ENCODE peak calls at places on chromosomes 2 and 18, in nine cellular contexts. W is psoas muscle, U is hepatocyte, C is uterus, Q is coronary artery, Y is GM12878, X is foreskin keratinocyte, H is right atrium auricular region, T is A549. P is an unnamed sample.

GRCh38 chr2:1972428-1972827 is 228.1 kb upstream of the PXDN start:
- DNase-seq in C (no peak), X (peak), W (no peak), H (no peak), Y (no peak), U (peak), Q (no peak), T (no peak), P (peak)

GRCh38 chr2:37917281-37918228 is 7.5 kb upstream of the RMDN2 start:
- DNase-seq in H (no peak), U (no peak), C (no peak), Y (no peak), T (no peak), X (no peak), Q (no peak), W (no peak), P (no peak)

GRCh38 chr18:48486762-48487161 is 52.1 kb upstream of the CTIF start:
- DNase-seq in T (no peak), H (no peak), Y (no peak), Q (no peak), W (no peak), X (no peak), U (peak), C (no peak), P (no peak)

GRCh38 chr18:37299471-37300304 is 265.9 kb downstream of the CELF4 start:
- DNase-seq in H (peak), U (peak), T (peak), Y (peak), W (peak), Q (peak), C (peak), X (peak), P (peak)

GRCh38 chr2:190572251-190572650 is 37.7 kb upstream of the NEMP2 start:
- DNase-seq in H (no peak), U (no peak), T (no peak), Y (no peak), W (no peak), Q (no peak), X (peak), C (no peak), P (peak)

GRCh38 chr2:219125225-219125885 is 35.3 kb downstream of the NHEJ1 start:
- DNase-seq in U (peak), Q (no peak), X (peak), H (peak), W (peak), T (peak), C (peak), Y (no peak), P (peak)

GRCh38 chr2:148039783-148040182 is 18.9 kb downstream of the MBD5 start:
- DNase-seq in H (no peak), W (no peak), Y (no peak), T (no peak), Q (no peak), X (no peak), U (no peak), C (no peak), P (no peak)

GRCh38 chr2:19759880-19760279 is 141.9 kb downstream of the TTC32 start:
- DNase-seq in C (no peak), H (no peak), X (no peak), T (no peak), Q (no peak), W (no peak), Y (no peak), U (no peak), P (no peak)

GRCh38 chr2:54520687-54521086 is 64.6 kb downstream of the SPTBN1 start:
- DNase-seq in W (no peak), H (no peak), T (no peak), Y (no peak), U (no peak), C (no peak), Q (no peak), X (peak), P (peak)

GRCh38 chr2:88751770-88752169 is 60.3 kb downstream of the RPIA start:
- DNase-seq in Y (no peak), X (no peak), T (no peak), H (no peak), C (no peak), Q (no peak), U (no peak), W (no peak), P (no peak)

GRCh38 chr2:61882850-61883249 is 5.6 kb downstream of the CCT4 start:
- DNase-seq in W (no peak), X (no peak), C (no peak), Q (no peak), U (no peak), Y (no peak), T (no peak), H (no peak), P (no peak)

GRCh38 chr2:84435331-84436081 is 23.6 kb downstream of the SUCLG1 start:
- DNase-seq in W (no peak), Q (no peak), U (peak), Y (no peak), X (no peak), T (no peak), H (no peak), C (no peak), P (no peak)

GRCh38 chr2:217162533-217162932 is 302.7 kb upstream of the TNP1 start:
- DNase-seq in Q (no peak), T (no peak), Y (no peak), U (peak), W (no peak), H (no peak), X (peak), C (no peak), P (peak)

GRCh38 chr2:39597309-39597708 is 68.4 kb upstream of the TMEM178A start:
- DNase-seq in C (no peak), H (no peak), Y (no peak), U (no peak), T (no peak), Q (no peak), X (no peak), W (no peak), P (no peak)

GRCh38 chr2:88321614-88322248 is 130.8 kb downstream of the FOXI3 start:
- DNase-seq in W (no peak), Y (no peak), C (no peak), Q (no peak), X (no peak), H (no peak), U (peak), T (no peak), P (no peak)

GRCh38 chr2:143928184-143928583 is 591.7 kb downstream of the ZEB2 start:
- DNase-seq in T (no peak), Y (no peak), U (no peak), W (no peak), C (no peak), X (no peak), Q (no peak), H (no peak), P (no peak)

GRCh38 chr2:126761981-126762878 is 106.3 kb downstream of the GYPC start:
- DNase-seq in Q (peak), U (no peak), X (no peak), C (no peak), H (peak), W (no peak), T (no peak), Y (no peak), P (no peak)

GRCh38 chr2:151238527-151239487 is 22.9 kb downstream of the RBM43 start:
- DNase-seq in W (peak), X (peak), Y (peak), Q (no peak), H (peak), U (peak), C (peak), T (peak), P (peak)

GRCh38 chr2:23324281-23324680 is 60.7 kb upstream of the KLHL29 start:
- DNase-seq in T (no peak), W (no peak), U (no peak), Q (no peak), C (no peak), X (no peak), H (no peak), Y (no peak), P (no peak)

GRCh38 chr2:23327897-23328296 is 57.1 kb upstream of the KLHL29 start:
- DNase-seq in U (no peak), X (no peak), T (no peak), C (no peak), H (no peak), Y (no peak), Q (no peak), W (no peak), P (no peak)

GRCh38 chr2:23326322-23326721 is 58.7 kb upstream of the KLHL29 start:
- DNase-seq in C (no peak), U (no peak), X (no peak), H (no peak), W (no peak), Y (no peak), T (no peak), Q (no peak), P (no peak)

GRCh38 chr2:23335550-23335949 is 49.4 kb upstream of the KLHL29 start:
- DNase-seq in T (no peak), H (no peak), U (no peak), Y (no peak), W (no peak), X (no peak), C (no peak), Q (no peak), P (no peak)

DNA sequence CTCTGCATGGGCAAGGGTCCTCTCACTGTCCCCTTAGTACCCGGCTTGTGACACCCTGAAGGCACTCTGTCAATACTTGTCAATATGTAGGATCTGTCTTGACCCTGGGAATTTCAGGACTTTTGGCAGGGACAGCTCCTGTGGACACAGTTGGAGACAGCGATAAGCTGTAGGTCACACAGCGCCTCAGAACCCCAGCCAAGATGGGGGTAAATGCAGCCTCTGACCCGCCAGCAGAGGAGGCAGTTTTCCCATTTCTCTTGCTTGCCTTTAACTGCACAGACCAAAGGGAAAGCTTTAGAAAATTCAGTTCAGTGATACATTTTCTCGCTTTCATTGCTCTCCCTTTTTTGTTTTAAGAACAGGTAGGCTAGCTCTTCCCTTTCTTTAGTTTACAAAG is 54.8 kb upstream of the KLHL29 start:
- DNase-seq in Q (no peak), H (no peak), T (peak), W (no peak), C (no peak), Y (no peak), U (peak), X (no peak), P (peak)
- TF ChIP-seq CTCF in Q (no peak), H (no peak), T (peak), W (no peak), C (no peak), Y (peak), U (peak), X (peak), P (no peak)

DNA sequence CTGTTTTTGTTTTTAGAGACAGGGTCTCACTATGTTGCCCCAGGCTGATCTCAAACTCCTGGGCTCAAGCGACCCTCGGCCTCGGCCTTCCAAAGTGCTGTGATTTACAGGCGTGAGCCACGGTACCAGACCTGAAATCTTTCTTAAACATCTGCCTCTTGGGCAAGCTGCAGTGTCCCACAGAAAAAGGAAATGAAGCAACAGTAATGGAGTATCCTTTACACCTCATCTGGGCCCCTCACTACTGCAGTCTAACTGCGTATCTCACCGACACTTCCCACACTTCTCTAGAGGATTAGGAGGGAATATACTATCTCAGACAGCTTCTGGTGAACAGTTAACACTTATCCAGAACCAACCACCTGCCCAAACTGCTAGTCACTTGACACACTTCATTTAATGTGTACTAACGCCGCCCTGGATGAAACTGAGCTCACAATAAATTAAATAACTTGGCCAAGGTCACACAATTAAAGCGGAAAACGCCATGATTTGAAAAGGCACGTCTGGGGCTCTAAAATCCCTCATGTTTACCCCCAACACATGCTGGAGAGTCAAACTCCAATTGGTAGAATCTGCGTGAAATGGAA is 1.0 kb downstream of the COX7A2L start:
- DNase-seq in T (no peak), Y (no peak), Q (no peak), W (no peak), X (no peak), H (no peak), U (peak), C (no peak), P (no peak)
- H3K27ac ChIP-seq in T (peak), Y (peak), Q (no peak), W (peak), X (peak), H (peak), U (peak), C (peak), P (peak)

DNA sequence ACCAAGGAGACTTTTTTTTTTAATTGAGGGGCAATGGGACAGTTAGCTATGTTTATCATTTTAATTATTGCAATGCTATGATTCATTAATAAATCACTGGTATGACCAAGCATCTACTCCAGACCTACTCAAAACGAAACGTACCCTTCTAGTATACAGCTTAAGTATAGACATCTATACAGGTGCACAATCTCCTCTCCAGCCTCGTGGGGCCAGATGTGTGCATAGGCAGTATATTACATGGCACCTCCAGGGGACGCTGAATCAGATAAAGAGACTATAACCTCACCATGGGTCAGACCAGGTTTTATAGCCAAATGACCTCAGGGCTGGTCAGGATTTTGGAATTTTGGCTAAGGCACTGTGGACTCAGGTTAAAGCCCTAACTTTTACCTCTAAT is 86.6 kb downstream of the SS18 start:
- DNase-seq in C (no peak), W (no peak), U (no peak), Y (no peak), H (no peak), X (no peak), T (no peak), Q (no peak), P (no peak)
- TF ChIP-seq CTCF in C (no peak), W (no peak), U (no peak), Y (no peak), H (no peak), X (no peak), T (no peak), Q (no peak), P (no peak)

GRCh38 chr2:238947920-238948710 is 100.2 kb downstream of the TWIST2 start:
- DNase-seq in Q (peak), T (peak), Y (no peak), H (peak), C (peak), W (peak), U (no peak), X (peak), P (peak)

GRCh38 chr2:238947243-238947760 is 99.4 kb downstream of the TWIST2 start:
- DNase-seq in W (no peak), H (no peak), C (peak), U (no peak), Q (peak), Y (no peak), T (no peak), X (no peak), P (no peak)

GRCh38 chr2:238942941-238943715 is 95.2 kb downstream of the TWIST2 start:
- DNase-seq in Y (no peak), Q (no peak), H (peak), U (no peak), X (no peak), C (peak), W (no peak), T (no peak), P (no peak)

GRCh38 chr2:238946586-238947242 is 98.8 kb downstream of the TWIST2 start:
- DNase-seq in T (no peak), Y (no peak), W (no peak), U (no peak), H (peak), C (peak), X (no peak), Q (no peak), P (no peak)

GRCh38 chr2:238945433-238946150 is 97.7 kb downstream of the TWIST2 start:
- DNase-seq in T (peak), C (peak), Y (no peak), H (peak), X (peak), W (peak), Q (peak), U (peak), P (no peak)
- H3K27ac ChIP-seq in T (no peak), C (no peak), Y (no peak), H (no peak), X (no peak), W (no peak), Q (no peak), U (no peak), P (peak)

GRCh38 chr2:71154798-71155197 is 24.4 kb downstream of the MPHOSPH10 start:
- DNase-seq in C (no peak), Q (no peak), H (no peak), Y (peak), U (peak), W (no peak), T (peak), X (peak), P (peak)
- TF ChIP-seq CTCF in C (no peak), Q (no peak), H (no peak), Y (peak), U (peak), W (no peak), T (no peak), X (peak), P (no peak)